ENCODE peak calls at places on chromosome 14, in nine cellular contexts. R is fibroblast of pulmonary artery, B is WERI-Rb-1, V is aorta, T is non-pigmented ciliary epithelial cell, D is AG04450, P is ELF-1, E is type B pancreatic cell, S is kidney tubule cell. F is an unnamed sample.

GRCh38 chr14:71448431-71449315 is 483.6 kb upstream of the RGS6 start:
- DNase-seq in R (no peak), D (no peak), V (no peak), E (no peak), T (no peak), B (no peak), P (no peak), S (peak; percentile 20), F (no peak)

GRCh38 chr14:83071888-83072501 is 1538.3 kb upstream of the SEL1L start:
- DNase-seq in E (no peak), V (no peak), P (no peak), R (no peak), D (no peak), T (no peak), B (no peak), S (peak; percentile 33), F (peak; percentile 55)

GRCh38 chr14:20986811-20987210 is 3.0 kb upstream of the METTL17 start:
- DNase-seq in T (peak; percentile 94), B (no peak), V (no peak), P (no peak), S (peak; percentile 93), D (peak; percentile 75), R (peak; percentile 95), E (no peak), F (peak; percentile 99)

GRCh38 chr14:102196008-102196407 is 56.3 kb downstream of the WDR20 start:
- DNase-seq in D (no peak), V (no peak), E (no peak), T (no peak), S (no peak), R (no peak), B (no peak), P (no peak), F (no peak)

GRCh38 chr14:21997300-21997699 is 323.7 kb upstream of the OR4E1 start:
- DNase-seq in B (no peak), S (peak; percentile 35), E (no peak), V (no peak), D (no peak), P (peak; percentile 1), R (no peak), T (no peak), F (peak; percentile 68)

GRCh38 chr14:76943072-76943471 is 85.4 kb downstream of the IRF2BPL start:
- DNase-seq in P (no peak), V (no peak), S (no peak), E (no peak), R (no peak), T (no peak), B (no peak), D (no peak), F (no peak)

GRCh38 chr14:95452890-95453712 is 63.3 kb downstream of the SYNE3 start:
- DNase-seq in T (no peak), B (peak; percentile 77), D (no peak), S (peak; percentile 57), E (no peak), V (no peak), P (no peak), R (no peak), F (no peak)

GRCh38 chr14:36505193-36505815 is 14.7 kb downstream of the NKX2-1 start:
- DNase-seq in S (no peak), R (no peak), P (peak; percentile 19), T (no peak), V (no peak), E (no peak), D (no peak), B (no peak), F (no peak)

GRCh38 chr14:50813544-50813863 is 17.5 kb downstream of the NIN start:
- DNase-seq in D (no peak), S (no peak), E (no peak), P (no peak), T (no peak), B (no peak), V (no peak), R (peak; percentile 54), F (no peak)

GRCh38 chr14:86574026-86574777 is 1044.3 kb downstream of the FLRT2 start:
- DNase-seq in S (no peak), P (no peak), T (no peak), E (no peak), R (peak; percentile 59), V (no peak), B (no peak), D (peak; percentile 29), F (no peak)

GRCh38 chr14:71711619-71712018 is 220.6 kb upstream of the RGS6 start:
- DNase-seq in V (no peak), P (peak; percentile 30), D (no peak), S (peak; percentile 64), E (no peak), B (no peak), R (peak; percentile 93), T (peak; percentile 93), F (peak; percentile 87)

GRCh38 chr14:72998252-72998903 is 28.5 kb downstream of the ZFYVE1 start:
- DNase-seq in V (no peak), R (no peak), T (no peak), P (no peak), S (no peak), D (no peak), B (no peak), E (no peak), F (no peak)

GRCh38 chr14:49860988-49861387 is 8.4 kb upstream of the NEMF start:
- DNase-seq in S (no peak), B (no peak), R (no peak), V (no peak), P (no peak), D (no peak), E (no peak), T (no peak), F (no peak)

GRCh38 chr14:92651793-92652382 is 96.5 kb downstream of the LGMN start:
- DNase-seq in T (no peak), R (no peak), B (no peak), V (peak; percentile 88), P (no peak), S (no peak), D (no peak), E (no peak), F (no peak)

GRCh38 chr14:101227611-101228594 is 324.4 kb upstream of the RTL1 start:
- DNase-seq in P (peak; percentile 66), B (no peak), D (no peak), V (peak; percentile 22), R (no peak), S (no peak), E (peak; percentile 64), T (no peak), F (no peak)

GRCh38 chr14:64910847-64911495 is 3.3 kb upstream of the CHURC1 start:
- DNase-seq in D (peak; percentile 13), T (no peak), B (peak; percentile 14), E (no peak), V (no peak), R (peak; percentile 67), S (peak; percentile 28), P (no peak), F (peak; percentile 52)

GRCh38 chr14:54652188-54652889 is 85.4 kb downstream of the SAMD4A start:
- DNase-seq in P (peak; percentile 89), V (peak; percentile 90), E (no peak), S (peak; percentile 99), T (peak; percentile 100), R (peak; percentile 99), D (peak; percentile 99), B (no peak), F (peak; percentile 95)

GRCh38 chr14:104136472-104137296 is 1.7 kb upstream of the KIF26A start:
- DNase-seq in T (no peak), D (no peak), B (peak; percentile 47), S (no peak), V (peak; percentile 34), P (no peak), R (no peak), E (no peak), F (no peak)

GRCh38 chr14:37594916-37595808 is at the start of the genes FOXA1 and TTC6:
- DNase-seq in T (no peak), D (no peak), V (no peak), S (peak; percentile 76), R (no peak), B (peak; percentile 30), E (no peak), P (no peak), F (peak; percentile 79)

GRCh38 chr14:97444248-97444647 is 647.1 kb downstream of the VRK1 start:
- DNase-seq in D (no peak), S (no peak), B (no peak), E (no peak), P (no peak), R (no peak), V (no peak), T (no peak), F (no peak)

GRCh38 chr14:105346200-105346533 is 31.6 kb downstream of the PACS2 start:
- DNase-seq in T (no peak), P (no peak), S (no peak), R (no peak), B (no peak), E (no peak), V (no peak), D (no peak), F (no peak)

GRCh38 chr14:56555921-56556570 is 23.6 kb upstream of the TMEM260 start:
- DNase-seq in R (peak; percentile 65), E (no peak), T (peak; percentile 17), D (no peak), S (peak; percentile 36), V (no peak), B (no peak), P (no peak), F (peak; percentile 65)

GRCh38 chr14:77582511-77582910 is 33.9 kb downstream of the SPTLC2 start:
- DNase-seq in R (no peak), P (no peak), D (no peak), E (no peak), B (no peak), S (no peak), T (no peak), V (no peak), F (no peak)

GRCh38 chr14:23910081-23910875 is 43.3 kb upstream of the DHRS4 start:
- DNase-seq in V (no peak), R (peak; percentile 62), E (no peak), B (peak; percentile 88), T (peak; percentile 13), S (peak; percentile 64), P (peak; percentile 90), D (peak; percentile 3), F (peak; percentile 72)

GRCh38 chr14:99273025-99273723 is 1.2 kb upstream of the BCL11B start:
- DNase-seq in B (peak; percentile 82), E (no peak), D (no peak), P (peak; percentile 77), S (no peak), R (no peak), V (no peak), T (no peak), F (peak; percentile 63)

F was measured in epithelial cell of esophagus.